ENCODE peak calls at places on chromosome 4, in six cellular contexts. S is K562, F is small intestine, U is lower lobe of right lung, L is MM.1S, H is gastrocnemius medialis. B is an unnamed sample. For H3K36me3, the result is how much of the 10 kb centered on the place peaks cover.

GRCh38 chr4:108465886-108466491 is 154.4 kb upstream of the RPL34 start:
- DNase-seq in L (no peak), U (no peak), S (no peak), H (no peak), F (no peak), B (no peak)

GRCh38 chr4:31674313-31674947 is 954.3 kb downstream of the PCDH7 start:
- DNase-seq in U (no peak), F (peak), S (no peak), L (no peak), H (no peak), B (no peak)

GRCh38 chr4:168475745-168476144 is 4.5 kb downstream of the DDX60L start:
- DNase-seq in S (peak), L (no peak), H (no peak), U (no peak), F (no peak), B (no peak)

GRCh38 chr4:113556382-113557134 is 205.0 kb downstream of the CAMK2D start:
- DNase-seq in F (no peak), S (no peak), U (peak), L (no peak), H (no peak), B (no peak)

GRCh38 chr4:174521800-174522182 is 497 bp downstream of the HPGD start:
- DNase-seq in F (peak), H (no peak), L (peak), S (peak), U (peak), B (peak)

GRCh38 chr4:39961311-39961877 is 16.3 kb downstream of the PDS5A start:
- DNase-seq in U (no peak), L (no peak), H (no peak), S (no peak), F (no peak), B (no peak)

GRCh38 chr4:69649629-69650028 is 3.4 kb downstream of the UGT2A1 start:
- DNase-seq in U (no peak), H (no peak), F (no peak), L (no peak), S (peak), B (no peak)

GRCh38 chr4:7787067-7787466 is 152.6 kb downstream of the AFAP1 start:
- DNase-seq in S (no peak), U (peak), H (no peak), L (no peak), F (no peak), B (no peak)

GRCh38 chr4:144644368-144645101 is 1.4 kb upstream of the HHIP start:
- DNase-seq in F (no peak), H (no peak), U (no peak), S (no peak), L (no peak), B (no peak)

GRCh38 chr4:184843984-184844554 is 18.3 kb upstream of the ACSL1 start:
- DNase-seq in H (no peak), U (no peak), L (no peak), F (peak), S (peak), B (no peak)

GRCh38 chr4:1497189-1497801 is 91.1 kb upstream of the NKX1-1 start:
- DNase-seq in S (no peak), H (no peak), U (no peak), L (no peak), F (no peak), B (no peak)

GRCh38 chr4:121070696-121071639 is 1.4 kb downstream of the NDNF start:
- DNase-seq in L (peak), H (no peak), S (no peak), U (peak), F (no peak), B (peak)

GRCh38 chr4:75922588-75922987 is 18.2 kb downstream of the NAAA start:
- DNase-seq in S (no peak), L (no peak), H (no peak), F (no peak), U (no peak), B (no peak)

GRCh38 chr4:107648178-107648991 is 71.6 kb downstream of the PAPSS1 start:
- DNase-seq in U (no peak), H (no peak), L (no peak), F (no peak), S (no peak), B (no peak)

GRCh38 chr4:38980903-38981676 is 51.1 kb downstream of the TMEM156 start:
- DNase-seq in U (no peak), H (no peak), S (no peak), L (peak), F (no peak), B (no peak)

GRCh38 chr4:128571747-128572146 is 237.8 kb upstream of the JADE1 start:
- DNase-seq in H (peak), L (peak), F (peak), S (no peak), U (no peak), B (no peak)

GRCh38 chr4:118834960-118835895 is 698 bp downstream of the SEC24D start:
- DNase-seq in F (peak), U (peak), S (peak), L (peak), H (peak), B (peak)

GRCh38 chr4:152485726-152486276 is 50.1 kb downstream of the FBXW7 start:
- DNase-seq in L (no peak), F (peak), U (no peak), H (no peak), S (peak), B (peak)

GRCh38 chr4:186910385-186910784 is 186.7 kb upstream of the FAT1 start:
- DNase-seq in U (no peak), F (no peak), L (no peak), H (no peak), S (no peak), B (no peak)

GRCh38 chr4:146282662-146283061 is 68.3 kb downstream of the REELD1 start:
- DNase-seq in F (no peak), S (no peak), H (no peak), L (no peak), U (no peak), B (no peak)

GRCh38 chr4:146291313-146291712 is 77.0 kb downstream of the REELD1 start:
- DNase-seq in L (no peak), S (no peak), U (no peak), F (no peak), H (no peak), B (no peak)

GRCh38 chr4:146292508-146292907 is 78.2 kb downstream of the REELD1 start:
- DNase-seq in H (no peak), L (no peak), U (no peak), F (no peak), S (peak), B (no peak)

GRCh38 chr4:146283758-146284651 is 69.7 kb downstream of the REELD1 start:
- DNase-seq in U (no peak), H (no peak), F (no peak), S (no peak), L (no peak), B (no peak)

GRCh38 chr4:146288188-146288587 is 73.8 kb downstream of the REELD1 start:
- DNase-seq in F (no peak), H (no peak), L (no peak), U (no peak), S (no peak), B (no peak)
- H3K27ac ChIP-seq in F (no peak), H (no peak), L (no peak), U (no peak), S (no peak), B (no peak)

DNA sequence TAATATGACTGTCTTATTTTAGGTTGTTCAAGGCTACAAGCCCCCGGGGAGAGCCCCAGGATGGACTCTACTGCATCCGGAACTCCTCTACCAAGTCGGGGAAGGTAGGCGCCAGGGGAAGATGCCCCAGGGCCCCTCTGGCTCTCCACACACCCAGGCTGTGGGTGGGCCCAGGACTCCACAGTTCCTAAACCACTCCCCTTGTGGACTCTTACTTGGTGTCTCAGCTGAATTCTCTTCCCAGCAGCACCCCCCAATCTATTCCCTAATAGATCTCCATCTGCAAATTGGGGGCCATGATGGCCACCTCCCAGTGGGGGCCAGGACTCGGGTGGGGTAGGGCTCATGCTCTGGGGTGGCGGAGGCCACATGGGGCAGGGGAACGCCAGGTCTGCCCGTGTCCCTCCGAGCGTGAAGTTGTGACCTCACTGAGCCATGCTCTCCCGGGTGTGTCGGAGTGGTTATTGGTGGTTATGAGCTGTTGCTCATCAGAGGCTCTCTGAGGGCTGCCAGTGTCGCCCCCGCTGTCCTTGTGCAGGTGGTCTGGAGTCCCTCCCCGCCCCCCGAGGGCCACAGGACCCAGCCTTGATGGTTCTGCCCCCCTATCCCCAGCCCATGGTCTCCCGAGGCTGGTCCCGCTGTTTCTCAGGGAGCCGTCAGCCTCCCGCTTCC is 11.2 kb upstream of the ADD1 start:
- DNase-seq in H (peak), U (peak), L (no peak), F (no peak), S (no peak), B (no peak)
- H3K36me3 ChIP-seq in H (under half), U (half or more), L (under half), F (under half), S (under half), B (under half)

GRCh38 chr4:63063765-63064164 is 1345.5 kb downstream of the TECRL start:
- DNase-seq in F (no peak), L (no peak), S (no peak), H (no peak), U (no peak), B (no peak)
- H3K4me3 ChIP-seq in F (no peak), L (no peak), S (no peak), H (no peak), U (no peak), B (no peak)

GRCh38 chr4:10334506-10335028 is 122.7 kb downstream of the ZNF518B start:
- DNase-seq in U (no peak), L (no peak), S (no peak), H (no peak), F (no peak), B (no peak)
- H3K27ac ChIP-seq in U (no peak), L (no peak), S (no peak), H (no peak), F (no peak), B (no peak)

GRCh38 chr4:5452156-5452555 is 256.2 kb downstream of the EVC2 start:
- DNase-seq in U (no peak), L (no peak), F (no peak), H (no peak), S (no peak), B (no peak)
- H3K36me3 ChIP-seq in U (under half), L (under half), F (under half), H (under half), S (under half), B (under half)

GRCh38 chr4:103372002-103372558 is 173.9 kb upstream of the CENPE start:
- DNase-seq in U (no peak), L (no peak), S (no peak), H (no peak), F (no peak), B (no peak)
- H3K4me3 ChIP-seq in U (no peak), L (no peak), S (no peak), H (no peak), F (no peak), B (no peak)